ENCODE peak calls at places on chromosomes 11 and 22, in seven cellular contexts. X is A549, B is stomach, C is ovary, F is IMR-90, Y is K562, I is uterus. Z is an unnamed sample.

GRCh38 chr11:2375341-2375853 is 1.7 kb upstream of the CD81 start:
- DNase-seq in X (no peak), B (no peak), C (no peak), F (no peak), Y (no peak), I (no peak), Z (no peak)

GRCh38 chr22:33553493-33553892 is 366.8 kb downstream of the LARGE1 start:
- DNase-seq in X (no peak), B (no peak), C (no peak), F (no peak), Y (no peak), I (no peak), Z (no peak)

GRCh38 chr22:46119729-46120419 is 30.5 kb upstream of the PPARA start:
- DNase-seq in X (no peak), B (no peak), C (peak), F (peak), Y (peak), I (peak), Z (no peak)

GRCh38 chr11:134032501-134033091 is 36.3 kb upstream of the JAM3 start:
- DNase-seq in X (no peak), B (no peak), C (no peak), F (no peak), Y (no peak), I (peak), Z (no peak)

GRCh38 chr11:565921-566509 is 5.2 kb downstream of the RASSF7 start:
- DNase-seq in X (no peak), B (no peak), C (no peak), F (no peak), Y (no peak), I (no peak), Z (no peak)

GRCh38 chr11:44625759-44626523 is 60.5 kb downstream of the CD82 start:
- DNase-seq in X (no peak), B (peak), C (no peak), F (no peak), Y (no peak), I (peak), Z (no peak)

GRCh38 chr11:110897035-110897434 is 184.8 kb upstream of the ARHGAP20 start:
- DNase-seq in X (no peak), B (no peak), C (no peak), F (peak), Y (no peak), I (no peak), Z (no peak)

GRCh38 chr11:71305451-71306125 is 53.2 kb upstream of the SHANK2 start:
- DNase-seq in X (no peak), B (peak), C (peak), F (no peak), Y (no peak), I (no peak), Z (no peak)

GRCh38 chr11:129364143-129364654 is 11.4 kb upstream of the BARX2 start:
- DNase-seq in X (peak), B (peak), C (peak), F (peak), Y (peak), I (peak), Z (peak)

GRCh38 chr11:73468590-73469161 is 92.5 kb downstream of the RELT start:
- DNase-seq in X (no peak), B (no peak), C (no peak), F (no peak), Y (no peak), I (no peak), Z (no peak)

GRCh38 chr11:70128435-70128906 is 50.4 kb downstream of the ANO1 start:
- DNase-seq in X (peak), B (peak), C (no peak), F (no peak), Y (no peak), I (no peak), Z (peak)

GRCh38 chr11:114377612-114378267 is 22.6 kb downstream of the C11orf71 start:
- DNase-seq in X (no peak), B (no peak), C (no peak), F (peak), Y (no peak), I (no peak), Z (peak)

GRCh38 chr22:20494978-20495860 is at the start of gene KLHL22:
- DNase-seq in X (no peak), B (peak), C (no peak), F (peak), Y (no peak), I (peak), Z (peak)

GRCh38 chr22:40491990-40492631 is 121.7 kb downstream of the SGSM3 start:
- DNase-seq in X (no peak), B (no peak), C (no peak), F (peak), Y (no peak), I (no peak), Z (no peak)

GRCh38 chr11:370087-370941 is 1.0 kb downstream of the B4GALNT4 start:
- DNase-seq in X (no peak), B (no peak), C (no peak), F (no peak), Y (no peak), I (no peak), Z (no peak)

GRCh38 chr11:44136176-44136945 is 40.9 kb downstream of the EXT2 start:
- DNase-seq in X (no peak), B (no peak), C (no peak), F (no peak), Y (no peak), I (no peak), Z (no peak)

GRCh38 chr11:8025123-8025522 is 38.0 kb downstream of the EIF3F start:
- DNase-seq in X (no peak), B (no peak), C (no peak), F (peak), Y (no peak), I (no peak), Z (no peak)

GRCh38 chr11:123487157-123487744 is 57.2 kb downstream of the GRAMD1B start:
- DNase-seq in X (no peak), B (no peak), C (no peak), F (no peak), Y (no peak), I (no peak), Z (no peak)

GRCh38 chr11:106395716-106396349 is 318.4 kb downstream of the AASDHPPT start:
- DNase-seq in X (no peak), B (no peak), C (no peak), F (no peak), Y (no peak), I (no peak), Z (no peak)

GRCh38 chr22:33519140-33519973 is 400.9 kb downstream of the LARGE1 start:
- DNase-seq in X (peak), B (no peak), C (peak), F (peak), Y (peak), I (peak), Z (peak)

GRCh38 chr11:125086633-125087296 is 23.7 kb downstream of the SLC37A2 start:
- DNase-seq in X (no peak), B (no peak), C (no peak), F (no peak), Y (no peak), I (no peak), Z (no peak)

GRCh38 chr22:22181515-22181959 is 63.0 kb upstream of the VPREB1 start:
- DNase-seq in X (no peak), B (no peak), C (no peak), F (no peak), Y (no peak), I (no peak), Z (no peak)

GRCh38 chr11:45087301-45087700 is 59.1 kb upstream of the PRDM11 start:
- DNase-seq in X (no peak), B (no peak), C (no peak), F (peak), Y (no peak), I (no peak), Z (no peak)

GRCh38 chr11:61862714-61863547 is 28.4 kb downstream of the FADS3 start:
- DNase-seq in X (no peak), B (no peak), C (no peak), F (no peak), Y (no peak), I (no peak), Z (no peak)

GRCh38 chr11:58576792-58577440 is 1.3 kb upstream of the LPXN start:
- DNase-seq in X (no peak), B (no peak), C (no peak), F (peak), Y (peak), I (no peak), Z (no peak)

GRCh38 chr11:12174145-12175143 is 64.1 kb downstream of the MICAL2 start:
- DNase-seq in X (no peak), B (no peak), C (no peak), F (peak), Y (no peak), I (no peak), Z (no peak)

GRCh38 chr11:70483077-70483861 is 84.9 kb downstream of the CTTN start:
- DNase-seq in X (peak), B (peak), C (no peak), F (peak), Y (peak), I (no peak), Z (peak)

GRCh38 chr11:111417766-111418435 is 38.8 kb upstream of the POU2AF1 start:
- DNase-seq in X (no peak), B (no peak), C (peak), F (peak), Y (no peak), I (peak), Z (no peak)

GRCh38 chr11:86374586-86374985 is at the start of gene CCDC81:
- DNase-seq in X (no peak), B (no peak), C (no peak), F (no peak), Y (no peak), I (no peak), Z (no peak)

GRCh38 chr22:49266561-49267519 is 560.8 kb downstream of the BRD1 start:
- DNase-seq in X (no peak), B (no peak), C (no peak), F (no peak), Y (no peak), I (no peak), Z (no peak)

GRCh38 chr22:24592144-24592845 is 578 bp downstream of the LRRC75B start:
- DNase-seq in X (no peak), B (no peak), C (peak), F (no peak), Y (no peak), I (no peak), Z (no peak)

GRCh38 chr11:63462126-63462525 is 28.8 kb downstream of the PLAAT5 start:
- DNase-seq in X (no peak), B (no peak), C (no peak), F (no peak), Y (no peak), I (no peak), Z (no peak)

DNA sequence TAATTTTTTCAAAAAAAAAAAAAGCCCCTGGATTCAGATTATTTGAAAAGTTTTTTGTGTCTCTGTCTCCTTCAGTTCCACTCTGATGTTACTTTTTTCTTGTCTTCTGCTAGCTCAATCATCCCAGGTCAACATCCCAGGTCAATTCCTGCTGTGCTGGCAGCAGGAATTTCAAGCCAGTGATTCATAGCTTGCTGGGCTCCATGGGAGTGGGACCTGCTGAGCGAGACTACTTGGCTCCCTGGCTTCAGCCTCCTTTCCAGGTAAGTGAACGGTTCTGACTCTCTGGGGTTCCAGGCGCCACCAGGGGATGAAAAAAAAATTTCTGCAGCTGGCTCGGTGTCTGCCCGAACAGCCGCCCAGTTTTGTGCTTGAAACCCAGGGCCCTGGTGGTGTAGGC is 31.4 kb downstream of the PLAAT5 start:
- DNase-seq in X (no peak), B (no peak), C (no peak), F (no peak), Y (no peak), I (no peak), Z (no peak)
- TF ChIP-seq POLR2A in X (no peak), B (no peak), C (no peak), F (no peak), Y (no peak), I (no peak), Z (no peak)

GRCh38 chr22:42416671-42417230 is 15.5 kb downstream of the NFAM1 start:
- DNase-seq in X (no peak), B (no peak), C (no peak), F (no peak), Y (no peak), I (no peak), Z (no peak)

GRCh38 chr22:42418811-42419243 is 13.4 kb downstream of the NFAM1 start:
- DNase-seq in X (no peak), B (no peak), C (no peak), F (no peak), Y (no peak), I (no peak), Z (no peak)

GRCh38 chr22:42414565-42415298 is 17.5 kb downstream of the NFAM1 start:
- DNase-seq in X (no peak), B (no peak), C (no peak), F (no peak), Y (peak), I (no peak), Z (no peak)

GRCh38 chr22:42417645-42418303 is 14.4 kb downstream of the NFAM1 start:
- DNase-seq in X (no peak), B (no peak), C (no peak), F (no peak), Y (no peak), I (no peak), Z (no peak)

DNA sequence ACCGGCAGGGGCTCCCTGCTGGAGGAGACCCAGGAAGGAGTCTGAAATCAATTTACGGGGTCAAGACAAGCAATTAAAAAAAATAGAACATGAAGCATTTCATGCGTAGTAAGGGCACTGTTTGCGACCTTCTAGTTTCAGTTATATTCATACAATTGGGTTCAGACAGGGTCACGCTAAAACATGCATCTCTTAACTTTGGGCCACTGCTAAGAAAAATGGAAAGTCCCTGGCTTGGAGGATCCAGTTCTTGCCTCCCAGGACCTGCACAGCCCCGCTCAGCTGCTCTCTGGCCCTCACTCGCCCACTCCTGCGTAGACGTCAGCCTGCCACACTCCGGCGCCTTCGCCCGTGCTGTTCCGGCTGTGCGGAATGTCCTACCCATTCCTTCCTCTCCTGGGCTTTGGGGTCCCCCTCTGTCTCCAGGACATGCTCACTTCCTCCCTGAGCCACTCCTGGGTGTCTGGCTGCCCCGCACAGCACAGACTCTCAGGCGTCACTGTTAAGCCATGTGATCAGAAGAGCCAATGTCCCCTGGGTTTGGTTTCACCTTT is 12.8 kb downstream of the NFAM1 start:
- DNase-seq in X (no peak), B (no peak), C (no peak), F (no peak), Y (no peak), I (no peak), Z (no peak)
- TF ChIP-seq POLR2A in X (no peak), B (no peak), C (no peak), F (no peak), Y (no peak), I (no peak), Z (no peak)

GRCh38 chr11:97280347-97280746 is 890.5 kb downstream of the JRKL start:
- DNase-seq in X (no peak), B (no peak), C (no peak), F (no peak), Y (no peak), I (no peak), Z (no peak)
- TF ChIP-seq POLR2A in X (no peak), B (no peak), C (no peak), F (no peak), Y (no peak), I (no peak), Z (no peak)

GRCh38 chr11:47186076-47186936 is at the start of gene PACSIN3:
- DNase-seq in X (peak), B (peak), C (peak), F (peak), Y (peak), I (no peak), Z (peak)

GRCh38 chr11:47185305-47186075 is 744 bp downstream of the PACSIN3 start:
- DNase-seq in X (no peak), B (peak), C (peak), F (peak), Y (peak), I (peak), Z (no peak)

GRCh38 chr11:47187723-47188122 is 1.5 kb upstream of the PACSIN3 start:
- DNase-seq in X (no peak), B (no peak), C (no peak), F (no peak), Y (no peak), I (no peak), Z (no peak)

GRCh38 chr11:47188262-47188661 is 2.0 kb upstream of the PACSIN3 start:
- DNase-seq in X (no peak), B (no peak), C (no peak), F (no peak), Y (no peak), I (no peak), Z (no peak)

DNA sequence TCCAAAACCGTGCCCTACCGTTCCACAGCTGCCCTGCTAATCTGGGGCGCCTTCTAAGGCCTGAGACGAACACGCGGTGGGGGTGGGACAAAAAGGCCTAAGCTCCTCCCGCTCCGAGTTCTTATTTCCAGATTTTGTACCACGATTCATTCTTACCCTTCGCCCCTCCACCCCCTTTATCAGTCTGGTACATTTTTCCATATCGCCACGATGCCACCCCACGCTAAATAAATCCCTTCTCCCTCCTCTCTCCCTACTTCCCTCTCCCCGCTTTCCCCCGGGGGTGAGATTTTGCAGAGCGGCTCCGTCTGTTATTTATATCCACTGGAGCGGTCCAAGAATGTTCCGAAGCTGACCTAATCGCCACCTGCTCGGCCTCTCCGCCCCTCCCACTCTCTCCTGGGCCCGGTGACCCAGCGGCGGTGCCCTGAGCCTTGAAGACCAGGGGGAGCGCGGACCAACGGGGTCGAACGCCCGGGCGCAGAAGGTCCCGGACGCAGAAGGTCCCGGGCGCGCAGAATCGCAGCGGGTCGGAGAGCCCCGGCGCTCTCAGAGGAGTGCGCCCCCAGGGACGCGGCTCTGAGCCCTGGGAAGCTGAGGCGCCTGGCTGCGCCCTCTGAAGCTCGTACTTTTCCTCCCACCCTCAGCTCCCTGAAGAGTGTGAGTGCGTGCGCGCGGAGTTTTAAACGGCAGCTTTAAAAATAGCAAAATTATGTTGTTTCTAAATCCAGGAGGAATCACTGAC is 875 bp upstream of the PACSIN3 start:
- DNase-seq in X (no peak), B (peak), C (peak), F (peak), Y (peak), I (peak), Z (no peak)
- TF ChIP-seq POLR2A in X (no peak), B (no peak), C (no peak), F (no peak), Y (no peak), I (peak), Z (no peak)

GRCh38 chr22:31288496-31289235 is 3.6 kb downstream of the PIK3IP1 start:
- DNase-seq in X (no peak), B (no peak), C (no peak), F (no peak), Y (no peak), I (no peak), Z (no peak)

GRCh38 chr22:31289335-31289734 is 3.0 kb downstream of the PIK3IP1 start:
- DNase-seq in X (no peak), B (peak), C (peak), F (no peak), Y (no peak), I (no peak), Z (no peak)

GRCh38 chr22:31291403-31291715 is 929 bp downstream of the PIK3IP1 start:
- DNase-seq in X (no peak), B (no peak), C (no peak), F (no peak), Y (no peak), I (no peak), Z (no peak)

GRCh38 chr22:31290494-31291402 is 1.5 kb downstream of the PIK3IP1 start:
- DNase-seq in X (peak), B (peak), C (peak), F (peak), Y (peak), I (peak), Z (peak)

DNA sequence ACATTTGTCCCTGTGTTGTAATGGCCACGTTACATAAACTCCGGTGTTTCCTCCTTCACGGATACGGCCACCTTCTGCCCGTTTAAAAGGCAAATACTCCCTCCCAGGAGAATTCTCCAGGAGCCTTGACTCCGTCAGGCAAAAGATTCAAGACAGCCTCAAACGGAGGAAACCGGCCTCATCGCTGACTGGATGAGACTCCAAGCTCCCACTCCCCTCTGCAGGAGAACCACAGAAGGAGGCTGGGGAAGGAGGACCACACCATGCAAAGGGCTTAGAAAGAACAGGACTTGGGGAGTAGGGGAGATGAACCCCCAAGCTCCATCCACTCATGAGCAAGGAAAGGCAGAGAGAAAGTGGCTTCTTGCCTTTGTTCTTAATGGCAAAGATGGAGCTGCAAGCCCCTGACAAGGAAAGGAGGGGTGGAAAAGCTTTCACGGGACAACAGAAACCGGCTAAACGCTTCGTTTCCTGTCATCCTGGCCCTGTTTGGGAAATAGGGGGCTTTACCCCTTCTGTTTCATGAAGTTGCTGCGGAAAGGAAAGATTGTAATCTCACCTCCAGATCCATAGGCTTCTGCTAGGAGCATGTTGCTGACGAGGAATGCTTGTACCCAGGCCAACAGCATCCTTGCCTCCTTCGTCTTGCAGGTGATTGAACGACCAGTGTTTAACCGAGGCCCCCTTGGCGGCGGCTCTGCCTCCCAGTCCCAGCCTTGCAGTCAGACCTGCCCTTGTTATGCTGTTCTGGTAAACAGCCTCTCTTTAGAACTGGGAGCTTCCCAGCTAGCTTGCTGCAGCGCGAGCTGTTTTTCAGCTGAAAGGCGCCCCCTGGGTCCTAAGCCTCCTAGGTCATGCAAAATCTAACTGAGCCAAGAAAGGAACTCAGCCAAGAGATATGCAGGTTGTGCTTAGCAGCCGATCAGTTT is at the start of gene PIK3IP1:
- DNase-seq in X (peak), B (peak), C (peak), F (peak), Y (peak), I (peak), Z (peak)
- TF ChIP-seq POLR2A in X (no peak), B (no peak), C (peak), F (peak), Y (no peak), I (peak), Z (no peak)

GRCh38 chr11:65637794-65638317 is at the start of gene SIPA1:
- DNase-seq in X (peak), B (peak), C (peak), F (peak), Y (peak), I (peak), Z (peak)
- TF ChIP-seq POLR2A in X (peak), B (no peak), C (peak), F (no peak), Y (peak), I (peak), Z (peak)

Z was measured in H54.